ENCODE peak calls at places on chromosomes 5 and 9, in five cellular contexts. One of them, this sample, is unnamed.

GRCh38 chr5:112228672-112229071 is 190.4 kb downstream of the EPB41L4A start:
- DNase-seq in HepG2: no peak
- DNase-seq in K562: no peak
- DNase-seq in HEK293T: no peak
- DNase-seq in GM12878: no peak
- DNase-seq in this sample: no peak

GRCh38 chr5:53503819-53504218 is 23.4 kb downstream of the FST start:
- DNase-seq in HepG2: no peak
- DNase-seq in K562: no peak
- DNase-seq in HEK293T: no peak
- DNase-seq in GM12878: no peak
- DNase-seq in this sample: no peak

GRCh38 chr5:84682531-84682930 is 297.9 kb upstream of the EDIL3 start:
- DNase-seq in HepG2: no peak
- DNase-seq in K562: no peak
- DNase-seq in HEK293T: no peak
- DNase-seq in GM12878: no peak
- DNase-seq in this sample: no peak

GRCh38 chr9:132502480-132502879 is 79.9 kb upstream of the BARHL1 start:
- DNase-seq in HepG2: no peak
- DNase-seq in K562: peak
- DNase-seq in HEK293T: no peak
- DNase-seq in GM12878: no peak
- DNase-seq in this sample: no peak

GRCh38 chr5:87541033-87541432 is 128.3 kb upstream of the CCNH start:
- DNase-seq in HepG2: no peak
- DNase-seq in K562: no peak
- DNase-seq in HEK293T: peak
- DNase-seq in GM12878: no peak
- DNase-seq in this sample: peak

GRCh38 chr9:17905356-17906203 is 326.7 kb downstream of the SH3GL2 start:
- DNase-seq in HepG2: no peak
- DNase-seq in K562: no peak
- DNase-seq in HEK293T: peak
- DNase-seq in GM12878: no peak
- DNase-seq in this sample: no peak

GRCh38 chr5:2371419-2371710 is 380.1 kb downstream of the IRX2 start:
- DNase-seq in HepG2: no peak
- DNase-seq in K562: no peak
- DNase-seq in HEK293T: no peak
- DNase-seq in GM12878: no peak
- DNase-seq in this sample: no peak

GRCh38 chr5:175548899-175549311 is 70.5 kb downstream of the SFXN1 start:
- DNase-seq in HepG2: no peak
- DNase-seq in K562: no peak
- DNase-seq in HEK293T: no peak
- DNase-seq in GM12878: no peak
- DNase-seq in this sample: no peak

GRCh38 chr9:94908041-94908563 is 181.6 kb downstream of the AOPEP start:
- DNase-seq in HepG2: no peak
- DNase-seq in K562: no peak
- DNase-seq in HEK293T: no peak
- DNase-seq in GM12878: no peak
- DNase-seq in this sample: no peak

GRCh38 chr9:94907246-94907936 is 180.9 kb downstream of the AOPEP start:
- DNase-seq in HepG2: no peak
- DNase-seq in K562: no peak
- DNase-seq in HEK293T: no peak
- DNase-seq in GM12878: no peak
- DNase-seq in this sample: no peak

GRCh38 chr9:94909965-94910730 is 183.6 kb downstream of the AOPEP start:
- DNase-seq in HepG2: no peak
- DNase-seq in K562: no peak
- DNase-seq in HEK293T: no peak
- DNase-seq in GM12878: no peak
- DNase-seq in this sample: no peak

GRCh38 chr9:94909250-94909894 is 182.9 kb downstream of the AOPEP start:
- DNase-seq in HepG2: no peak
- DNase-seq in K562: no peak
- DNase-seq in HEK293T: no peak
- DNase-seq in GM12878: no peak
- DNase-seq in this sample: no peak

GRCh38 chr9:94908583-94909249 is 182.2 kb downstream of the AOPEP start:
- DNase-seq in HepG2: no peak
- DNase-seq in K562: no peak
- DNase-seq in HEK293T: no peak
- DNase-seq in GM12878: no peak
- DNase-seq in this sample: peak
- TF ChIP-seq FOXM1 in HepG2: no peak
- TF ChIP-seq FOXM1 in K562: no peak
- TF ChIP-seq FOXM1 in HEK293T: no peak
- TF ChIP-seq FOXM1 in GM12878: no peak
- TF ChIP-seq FOXM1 in this sample: no peak

GRCh38 chr5:113546711-113547159 is 33.2 kb downstream of the YTHDC2 start:
- DNase-seq in HepG2: no peak
- DNase-seq in K562: no peak
- DNase-seq in HEK293T: no peak
- DNase-seq in GM12878: no peak
- DNase-seq in this sample: no peak
- TF ChIP-seq FOXM1 in HepG2: no peak
- TF ChIP-seq FOXM1 in K562: no peak
- TF ChIP-seq FOXM1 in HEK293T: no peak
- TF ChIP-seq FOXM1 in GM12878: no peak
- TF ChIP-seq FOXM1 in this sample: no peak

DNA sequence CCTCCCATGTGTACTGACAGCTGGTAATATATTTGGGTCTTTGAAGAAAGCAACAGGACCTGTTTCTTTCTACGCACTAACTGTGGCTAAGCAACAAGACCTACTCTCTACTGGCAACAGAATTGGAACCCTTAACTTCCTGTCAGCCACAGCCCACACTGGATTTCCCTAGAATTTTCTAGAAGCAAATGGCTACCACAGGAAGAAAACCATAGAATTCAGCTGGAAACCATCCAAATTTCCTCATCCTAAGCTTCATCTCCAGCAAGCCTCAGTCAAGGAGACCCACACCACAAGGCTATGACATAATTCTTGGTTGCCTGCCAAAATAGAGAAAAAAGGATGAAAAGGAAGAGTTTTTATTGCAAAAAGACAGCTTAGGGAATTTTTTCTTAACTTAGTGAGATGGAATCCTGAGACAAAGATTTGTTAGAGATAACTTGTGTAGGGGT is 171.8 kb upstream of the TNC start:
- DNase-seq in HepG2: no peak
- DNase-seq in K562: no peak
- DNase-seq in HEK293T: no peak
- DNase-seq in GM12878: no peak
- DNase-seq in this sample: no peak
- TF ChIP-seq FOXM1 in HepG2: no peak
- TF ChIP-seq FOXM1 in K562: no peak
- TF ChIP-seq FOXM1 in HEK293T: no peak
- TF ChIP-seq FOXM1 in GM12878: no peak
- TF ChIP-seq FOXM1 in this sample: no peak

GRCh38 chr5:95281211-95281610 is 3.7 kb downstream of the MCTP1 start:
- DNase-seq in HepG2: no peak
- DNase-seq in K562: no peak
- DNase-seq in HEK293T: no peak
- DNase-seq in GM12878: no peak
- DNase-seq in this sample: no peak
- TF ChIP-seq FOXM1 in HepG2: no peak
- TF ChIP-seq FOXM1 in K562: no peak
- TF ChIP-seq FOXM1 in HEK293T: no peak
- TF ChIP-seq FOXM1 in GM12878: no peak
- TF ChIP-seq FOXM1 in this sample: no peak

This sample was measured in SK-N-SH.